ENCODE peak calls at places on chromosome 6, in nine cellular contexts. X is CD8-positive, alpha-beta T cell; D is transverse colon; S is cardiac fibroblast; Z is PC-9; U is WTC11; E is AG04449; R is endothelial cell; K is CD4-positive, alpha-beta T cell. P is an unnamed sample.

GRCh38 chr6:155628315-155628714 is 172.7 kb upstream of the NOX3 start:
- DNase-seq in U (no peak), K (no peak), X (no peak), D (no peak), Z (no peak), S (no peak), R (no peak), E (no peak), P (no peak)

GRCh38 chr6:133254552-133255228 is 13.5 kb downstream of the EYA4 start:
- DNase-seq in S (peak), E (no peak), U (no peak), R (no peak), X (no peak), Z (peak), K (no peak), D (no peak), P (no peak)

GRCh38 chr6:13425971-13426931 is 61.1 kb downstream of the GFOD1 start:
- DNase-seq in K (no peak), X (no peak), R (no peak), U (no peak), E (no peak), Z (peak), S (peak), D (no peak), P (no peak)

GRCh38 chr6:169803291-169803811 is 51.9 kb downstream of the ERMARD start:
- DNase-seq in U (no peak), Z (no peak), E (no peak), R (no peak), D (no peak), K (peak), X (no peak), S (no peak), P (no peak)

GRCh38 chr6:30556714-30556963 is 350 bp upstream of the GNL1 start:
- DNase-seq in E (no peak), U (peak), X (peak), K (peak), S (no peak), Z (no peak), D (peak), R (peak), P (no peak)

GRCh38 chr6:130997061-130997753 is 65.8 kb downstream of the EPB41L2 start:
- DNase-seq in U (no peak), K (no peak), R (no peak), Z (no peak), S (peak), E (peak), D (no peak), X (no peak), P (no peak)

GRCh38 chr6:39772559-39773283 is 19.5 kb upstream of the DAAM2 start:
- DNase-seq in U (no peak), S (no peak), K (no peak), D (no peak), E (peak), Z (no peak), X (no peak), R (no peak), P (no peak)

GRCh38 chr6:75281643-75282042 is 2.9 kb downstream of the TMEM30A start:
- DNase-seq in U (no peak), S (no peak), D (no peak), Z (no peak), X (no peak), E (no peak), K (no peak), R (no peak), P (no peak)

GRCh38 chr6:30981942-30982772 is 1.4 kb upstream of the MUC21 start:
- DNase-seq in S (peak), R (peak), K (no peak), D (no peak), X (no peak), Z (no peak), U (peak), E (peak), P (no peak)

GRCh38 chr6:17116090-17116387 is 14.2 kb downstream of the STMND1 start:
- DNase-seq in R (no peak), U (no peak), K (no peak), E (no peak), Z (no peak), S (no peak), X (no peak), D (no peak), P (no peak)

GRCh38 chr6:1592852-1593251 is 16.9 kb upstream of the FOXC1 start:
- DNase-seq in X (no peak), D (no peak), R (no peak), U (no peak), E (no peak), K (no peak), S (no peak), Z (no peak), P (no peak)

GRCh38 chr6:33872761-33873160 is 69.0 kb upstream of the MLN start:
- DNase-seq in Z (no peak), S (no peak), R (no peak), E (no peak), X (no peak), K (no peak), U (no peak), D (no peak), P (no peak)

GRCh38 chr6:25670793-25671513 is 18.9 kb downstream of the SCGN start:
- DNase-seq in K (no peak), X (no peak), S (peak), R (no peak), E (no peak), U (no peak), Z (peak), D (no peak), P (no peak)

GRCh38 chr6:77124604-77125003 is 338.7 kb downstream of the HTR1B start:
- DNase-seq in X (no peak), R (no peak), D (no peak), U (no peak), E (no peak), K (no peak), S (no peak), Z (no peak), P (no peak)

GRCh38 chr6:129292836-129293235 is 409.9 kb downstream of the LAMA2 start:
- DNase-seq in K (no peak), D (no peak), Z (no peak), E (no peak), U (no peak), S (no peak), R (no peak), X (no peak), P (no peak)

GRCh38 chr6:81605526-81605925 is 147.0 kb downstream of the TENT5A start:
- DNase-seq in S (no peak), Z (no peak), E (no peak), D (no peak), K (no peak), R (no peak), X (no peak), U (no peak), P (no peak)

GRCh38 chr6:52454556-52454955 is 34.4 kb downstream of the EFHC1 start:
- DNase-seq in D (no peak), U (no peak), E (no peak), K (no peak), X (no peak), Z (peak), R (no peak), S (peak), P (no peak)

GRCh38 chr6:34457747-34458462 is 8.0 kb upstream of the PACSIN1 start:
- DNase-seq in Z (peak), U (no peak), R (no peak), X (no peak), D (no peak), K (no peak), E (no peak), S (no peak), P (no peak)

GRCh38 chr6:42264852-42265390 is 47.3 kb upstream of the MRPS10 start:
- DNase-seq in X (no peak), Z (no peak), R (no peak), D (no peak), K (no peak), E (no peak), S (no peak), U (no peak), P (no peak)

GRCh38 chr6:127554435-127555006 is 22.5 kb upstream of the C6orf58 start:
- DNase-seq in E (no peak), R (peak), S (peak), U (peak), Z (no peak), K (no peak), D (no peak), X (no peak), P (no peak)

GRCh38 chr6:163335671-163336545 is 78.6 kb upstream of the QKI start:
- DNase-seq in K (no peak), U (peak), Z (no peak), R (peak), E (no peak), S (peak), D (no peak), X (no peak), P (no peak)

GRCh38 chr6:106250997-106251396 is 74.6 kb downstream of the ATG5 start:
- DNase-seq in X (no peak), K (no peak), D (no peak), E (no peak), R (no peak), S (no peak), U (no peak), Z (no peak), P (no peak)

GRCh38 chr6:20811112-20811746 is 277.0 kb downstream of the CDKAL1 start:
- DNase-seq in Z (peak), S (peak), D (no peak), K (no peak), U (peak), E (peak), R (peak), X (no peak), P (no peak)

GRCh38 chr6:36377594-36377993 is 9.9 kb downstream of the ETV7 start:
- DNase-seq in D (no peak), Z (no peak), U (no peak), K (no peak), X (no peak), E (no peak), R (no peak), S (no peak), P (no peak)

GRCh38 chr6:32369678-32370077 is 2.0 kb downstream of the TSBP1 start:
- DNase-seq in R (no peak), E (peak), X (no peak), U (no peak), S (peak), Z (no peak), D (no peak), K (no peak), P (no peak)

GRCh38 chr6:78483546-78483945 is 383.8 kb upstream of the IRAK1BP1 start:
- DNase-seq in D (no peak), X (no peak), K (no peak), U (no peak), Z (no peak), E (no peak), R (no peak), S (no peak), P (no peak)

GRCh38 chr6:18265099-18265372 is 706 bp upstream of the DEK start:
- DNase-seq in U (no peak), R (no peak), X (no peak), Z (no peak), K (no peak), E (no peak), D (no peak), S (no peak), P (no peak)

GRCh38 chr6:17839526-17839925 is 132.8 kb upstream of the NUP153 start:
- DNase-seq in E (no peak), K (no peak), S (no peak), R (no peak), X (no peak), D (no peak), Z (no peak), U (no peak), P (no peak)

GRCh38 chr6:165721349-165721748 is 58.3 kb upstream of the PDE10A start:
- DNase-seq in Z (no peak), U (no peak), D (no peak), S (no peak), X (no peak), E (no peak), R (no peak), K (no peak), P (no peak)

GRCh38 chr6:51107769-51108203 is 289.1 kb downstream of the TFAP2B start:
- DNase-seq in E (no peak), U (no peak), K (no peak), D (no peak), R (no peak), S (no peak), Z (no peak), X (no peak), P (no peak)

GRCh38 chr6:42404494-42404893 is 47.2 kb downstream of the TRERF1 start:
- DNase-seq in U (no peak), E (no peak), Z (peak), D (peak), K (peak), S (peak), X (no peak), R (no peak), P (no peak)

GRCh38 chr6:90701146-90701781 is 114.4 kb upstream of the MAP3K7 start:
- DNase-seq in S (no peak), E (no peak), D (no peak), X (no peak), R (peak), U (peak), Z (no peak), K (no peak), P (no peak)

GRCh38 chr6:107843400-107843799 is 19.3 kb upstream of the SCML4 start:
- DNase-seq in S (no peak), R (no peak), E (no peak), Z (no peak), X (no peak), D (no peak), K (no peak), U (no peak), P (no peak)

GRCh38 chr6:144131248-144131709 is 19.0 kb upstream of the STX11 start:
- DNase-seq in Z (peak), D (no peak), K (no peak), S (peak), U (no peak), R (no peak), E (no peak), X (no peak), P (no peak)

GRCh38 chr6:26187981-26188635 is 100.9 kb downstream of the HFE start:
- DNase-seq in R (no peak), S (peak), X (no peak), E (no peak), Z (no peak), K (no peak), U (no peak), D (peak), P (no peak)

GRCh38 chr6:26175033-26175427 is 87.8 kb downstream of the HFE start:
- DNase-seq in Z (no peak), X (no peak), E (no peak), K (no peak), D (no peak), R (no peak), S (no peak), U (no peak), P (no peak)

GRCh38 chr6:139349464-139350020 is 24.9 kb downstream of the CITED2 start:
- DNase-seq in Z (peak), D (no peak), R (no peak), U (no peak), K (no peak), E (no peak), S (no peak), X (no peak), P (no peak)

GRCh38 chr6:28725890-28726348 is 197.9 kb downstream of the TRIM27 start:
- DNase-seq in Z (no peak), K (no peak), D (no peak), S (no peak), E (no peak), U (peak), R (no peak), X (no peak), P (no peak)

DNA sequence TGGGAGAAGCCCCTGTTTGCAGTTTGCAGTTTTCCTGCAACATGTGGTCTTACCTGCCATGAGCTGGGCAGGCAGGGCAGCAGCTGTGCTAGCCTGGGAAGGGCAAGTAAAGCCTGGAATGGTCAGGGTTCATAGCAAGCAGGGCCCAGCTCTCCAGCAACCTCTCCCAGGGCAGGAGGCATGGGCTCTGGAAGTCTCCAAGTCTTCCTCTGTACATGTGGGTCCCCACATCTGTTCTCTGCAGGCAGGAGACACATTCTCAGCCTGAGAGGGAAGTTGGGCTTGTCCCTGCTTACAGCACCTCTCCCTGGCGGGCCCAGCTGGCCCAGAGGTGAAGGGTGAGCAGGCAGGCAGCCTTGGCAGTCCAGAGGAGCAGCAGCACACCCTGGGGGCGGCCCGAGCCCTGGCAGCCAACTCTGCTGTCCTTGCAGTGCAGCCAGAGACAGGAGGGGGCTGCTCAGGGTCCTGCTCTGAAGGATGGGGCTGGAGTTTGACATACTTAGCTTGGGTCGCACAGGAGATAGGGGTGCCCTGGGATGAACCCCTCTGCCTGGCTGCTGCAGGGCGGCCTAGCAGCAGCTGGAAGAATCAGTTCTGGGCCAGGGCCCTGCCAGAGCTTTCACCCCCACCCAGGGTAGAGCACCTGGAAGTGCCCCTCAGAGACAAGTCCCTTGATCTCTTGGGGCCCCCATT is 176.0 kb downstream of the MRPL14 start:
- DNase-seq in S (peak), D (peak), R (peak), U (peak), Z (peak), X (no peak), E (no peak), K (no peak), P (no peak)
- TF ChIP-seq CTCF in S (peak), D (peak), R (no peak), U (no peak), Z (peak), X (no peak), E (peak), K (no peak), P (no peak)

GRCh38 chr6:37783025-37783825 is 36.3 kb upstream of the ZFAND3 start:
- DNase-seq in E (no peak), D (no peak), X (no peak), K (no peak), Z (no peak), S (peak), U (peak), R (peak), P (no peak)

GRCh38 chr6:37785002-37785687 is 34.4 kb upstream of the ZFAND3 start:
- DNase-seq in K (no peak), Z (no peak), R (no peak), X (no peak), S (no peak), U (no peak), D (no peak), E (no peak), P (no peak)

GRCh38 chr6:37784585-37784967 is 35.0 kb upstream of the ZFAND3 start:
- DNase-seq in Z (no peak), D (no peak), X (no peak), U (no peak), R (no peak), E (no peak), S (no peak), K (no peak), P (no peak)

GRCh38 chr6:37785688-37786270 is 33.7 kb upstream of the ZFAND3 start:
- DNase-seq in S (no peak), U (no peak), D (no peak), X (no peak), K (no peak), Z (no peak), R (no peak), E (no peak), P (no peak)

DNA sequence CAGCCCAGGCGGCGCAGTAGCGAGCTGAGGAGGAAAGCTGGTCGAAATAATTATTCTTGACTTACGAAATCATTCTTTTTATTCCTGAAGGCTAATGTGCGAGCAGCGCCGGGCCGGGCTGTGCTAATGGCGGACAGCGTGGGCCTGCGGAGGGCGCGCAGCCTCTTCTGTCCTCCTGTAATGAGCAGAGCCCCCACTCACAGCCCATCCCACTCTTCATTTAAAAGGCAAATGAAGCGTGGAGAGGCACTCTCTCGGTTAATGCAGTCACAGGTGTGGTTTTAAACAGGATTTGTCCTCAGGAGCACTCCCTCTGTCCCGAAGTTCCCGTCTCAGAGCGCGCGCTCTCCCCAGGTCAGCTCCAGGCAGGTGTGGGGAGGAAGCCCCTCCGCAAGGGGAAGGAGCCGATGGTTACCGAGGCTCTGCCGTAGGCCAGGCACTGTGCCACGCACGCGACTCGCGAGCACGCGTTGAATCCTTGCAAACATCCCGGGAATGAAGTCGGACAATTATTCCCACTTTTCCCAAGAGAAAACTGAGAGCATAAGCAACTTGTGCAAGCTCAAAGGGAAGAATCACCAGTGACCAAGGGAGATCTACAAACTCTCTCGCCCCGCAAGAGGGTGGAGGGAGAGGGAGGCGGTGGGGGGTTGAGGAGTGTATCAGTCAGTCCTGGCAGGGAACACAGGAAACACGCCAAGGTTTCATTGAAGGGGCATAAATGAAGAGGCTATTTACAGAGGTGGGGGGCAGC is 35.5 kb upstream of the ZFAND3 start:
- DNase-seq in K (no peak), Z (no peak), S (peak), D (no peak), X (no peak), E (no peak), R (no peak), U (peak), P (peak)
- TF ChIP-seq CTCF in K (no peak), Z (no peak), S (no peak), D (no peak), X (no peak), E (no peak), R (no peak), U (no peak), P (no peak)

DNA sequence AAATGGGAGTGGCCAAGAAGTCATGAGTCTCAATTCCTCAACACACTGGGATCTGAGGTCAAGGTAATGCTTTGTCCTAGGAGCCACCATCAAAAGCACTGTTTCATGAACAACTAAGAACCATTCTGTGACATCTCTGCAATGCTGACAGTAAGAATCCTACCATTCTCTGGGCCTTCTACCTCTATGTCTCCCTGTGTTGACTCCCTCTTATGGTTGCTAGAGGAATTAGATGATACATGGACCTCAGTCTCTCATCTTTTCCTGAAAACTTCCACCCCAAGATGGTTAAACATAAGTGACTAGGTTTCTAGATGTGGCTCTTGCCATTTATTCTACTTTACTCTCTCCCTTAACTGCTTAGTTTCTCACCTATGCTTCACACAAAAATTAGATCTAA is 9.1 kb downstream of the MTRF1L start:
- DNase-seq in S (no peak), R (no peak), E (no peak), K (no peak), D (no peak), U (no peak), X (no peak), Z (no peak), P (no peak)
- TF ChIP-seq CTCF in S (peak), R (no peak), E (peak), K (no peak), D (no peak), U (no peak), X (no peak), Z (no peak), P (no peak)

GRCh38 chr6:116570856-116571682 is at the start of gene RWDD1:
- DNase-seq in D (peak), X (peak), Z (peak), R (peak), E (peak), K (peak), S (peak), U (peak), P (peak)
- TF ChIP-seq CTCF in D (peak), X (no peak), Z (peak), R (no peak), E (peak), K (no peak), S (no peak), U (no peak), P (no peak)